ENCODE peak calls at places on chromosomes 7 and 10, in seven cellular contexts. One of them, this sample, is unnamed.
A peak's percentile ranks its signal among the peaks of the same experiment; 100 is the strongest.

GRCh38 chr10:71750124-71750841 is 23.0 kb downstream of the VSIR start:
- DNase-seq in GM04504: no peak
- DNase-seq in ovary: no peak
- DNase-seq in AG08396: no peak
- DNase-seq in renal cortical epithelial cell: no peak
- DNase-seq in activated CD8-positive, alpha-beta memory T cell treated with anti-CD3 and anti-CD28 coated beads for 4 hours: no peak
- DNase-seq in psoas muscle: peak; percentile 58
- DNase-seq in this sample: no peak

GRCh38 chr7:16524332-16524731 is 2.3 kb upstream of the LRRC72 start:
- DNase-seq in GM04504: no peak
- DNase-seq in ovary: no peak
- DNase-seq in AG08396: no peak
- DNase-seq in renal cortical epithelial cell: no peak
- DNase-seq in activated CD8-positive, alpha-beta memory T cell treated with anti-CD3 and anti-CD28 coated beads for 4 hours: no peak
- DNase-seq in psoas muscle: no peak
- DNase-seq in this sample: no peak

GRCh38 chr10:44926771-44927751 is 15.9 kb downstream of the TMEM72 start:
- DNase-seq in GM04504: no peak
- DNase-seq in ovary: peak; percentile 24
- DNase-seq in AG08396: no peak
- DNase-seq in renal cortical epithelial cell: peak; percentile 91
- DNase-seq in activated CD8-positive, alpha-beta memory T cell treated with anti-CD3 and anti-CD28 coated beads for 4 hours: no peak
- DNase-seq in psoas muscle: peak; percentile 72
- DNase-seq in this sample: no peak

GRCh38 chr7:123004931-123005330 is 9.4 kb upstream of the TAS2R16 start:
- DNase-seq in GM04504: no peak
- DNase-seq in ovary: no peak
- DNase-seq in AG08396: no peak
- DNase-seq in renal cortical epithelial cell: peak; percentile 32
- DNase-seq in activated CD8-positive, alpha-beta memory T cell treated with anti-CD3 and anti-CD28 coated beads for 4 hours: no peak
- DNase-seq in psoas muscle: no peak
- DNase-seq in this sample: no peak

GRCh38 chr10:36636285-36636839 is 489.0 kb upstream of the ANKRD30A start:
- DNase-seq in GM04504: no peak
- DNase-seq in ovary: no peak
- DNase-seq in AG08396: no peak
- DNase-seq in renal cortical epithelial cell: no peak
- DNase-seq in activated CD8-positive, alpha-beta memory T cell treated with anti-CD3 and anti-CD28 coated beads for 4 hours: no peak
- DNase-seq in psoas muscle: no peak
- DNase-seq in this sample: no peak

GRCh38 chr7:19442016-19442785 is 266.6 kb downstream of the POLR1F start:
- DNase-seq in GM04504: peak; percentile 32
- DNase-seq in ovary: no peak
- DNase-seq in AG08396: peak; percentile 17
- DNase-seq in renal cortical epithelial cell: peak; percentile 19
- DNase-seq in activated CD8-positive, alpha-beta memory T cell treated with anti-CD3 and anti-CD28 coated beads for 4 hours: no peak
- DNase-seq in psoas muscle: no peak
- DNase-seq in this sample: peak; percentile 56

GRCh38 chr10:132489704-132490534 is 47.7 kb upstream of the INPP5A start:
- DNase-seq in GM04504: no peak
- DNase-seq in ovary: no peak
- DNase-seq in AG08396: no peak
- DNase-seq in renal cortical epithelial cell: no peak
- DNase-seq in activated CD8-positive, alpha-beta memory T cell treated with anti-CD3 and anti-CD28 coated beads for 4 hours: no peak
- DNase-seq in psoas muscle: no peak
- DNase-seq in this sample: peak; percentile 36

GRCh38 chr10:111297351-111297848 is 220.6 kb downstream of the ADRA2A start:
- DNase-seq in GM04504: peak; percentile 48
- DNase-seq in ovary: no peak
- DNase-seq in AG08396: no peak
- DNase-seq in renal cortical epithelial cell: no peak
- DNase-seq in activated CD8-positive, alpha-beta memory T cell treated with anti-CD3 and anti-CD28 coated beads for 4 hours: no peak
- DNase-seq in psoas muscle: no peak
- DNase-seq in this sample: peak; percentile 98

GRCh38 chr7:69739906-69740545 is 141.8 kb downstream of the AUTS2 start:
- DNase-seq in GM04504: peak; percentile 21
- DNase-seq in ovary: no peak
- DNase-seq in AG08396: no peak
- DNase-seq in renal cortical epithelial cell: no peak
- DNase-seq in activated CD8-positive, alpha-beta memory T cell treated with anti-CD3 and anti-CD28 coated beads for 4 hours: no peak
- DNase-seq in psoas muscle: peak; percentile 78
- DNase-seq in this sample: no peak

GRCh38 chr7:74343281-74344127 is 54.3 kb downstream of the CLIP2 start:
- DNase-seq in GM04504: peak; percentile 38
- DNase-seq in ovary: no peak
- DNase-seq in AG08396: peak; percentile 89
- DNase-seq in renal cortical epithelial cell: peak; percentile 87
- DNase-seq in activated CD8-positive, alpha-beta memory T cell treated with anti-CD3 and anti-CD28 coated beads for 4 hours: no peak
- DNase-seq in psoas muscle: no peak
- DNase-seq in this sample: peak; percentile 75

GRCh38 chr10:32318476-32318896 is 28.5 kb downstream of the EPC1 start:
- DNase-seq in GM04504: peak; percentile 32
- DNase-seq in ovary: no peak
- DNase-seq in AG08396: no peak
- DNase-seq in renal cortical epithelial cell: peak; percentile 43
- DNase-seq in activated CD8-positive, alpha-beta memory T cell treated with anti-CD3 and anti-CD28 coated beads for 4 hours: no peak
- DNase-seq in psoas muscle: no peak
- DNase-seq in this sample: no peak